ENCODE peak calls at places on chromosomes 12 and 14, in seven cellular contexts. D, I, B, E, X, R and Z are unnamed samples.

GRCh38 chr14:66330218-66330617 is 156.0 kb upstream of the CCDC196 start:
- DNase-seq in E (no peak), B (no peak), X (no peak), D (no peak), I (no peak), R (no peak), Z (no peak)

GRCh38 chr12:54379401-54380201 is 4.9 kb downstream of the ZNF385A start:
- DNase-seq in D (peak; percentile 86), E (peak; percentile 81), X (peak; percentile 85), I (peak; percentile 88), B (peak; percentile 95), R (peak; percentile 84), Z (peak; percentile 93)

GRCh38 chr12:125038976-125039625 is 26.1 kb upstream of the AACS start:
- DNase-seq in R (no peak), D (no peak), E (peak; percentile 12), B (no peak), X (no peak), I (no peak), Z (no peak)

GRCh38 chr14:70655110-70655826 is 13.6 kb downstream of the TTC9 start:
- DNase-seq in B (no peak), I (no peak), X (peak; percentile 53), D (no peak), R (no peak), E (no peak), Z (no peak)

GRCh38 chr12:56657416-56658379 is 11.9 kb upstream of the ATP5F1B start:
- DNase-seq in D (no peak), R (no peak), B (peak; percentile 10), E (peak; percentile 23), X (no peak), I (no peak), Z (peak; percentile 24)

GRCh38 chr14:75182820-75183219 is 6.4 kb upstream of the TMED10 start:
- DNase-seq in X (no peak), D (no peak), B (no peak), I (no peak), R (peak; percentile 63), E (peak; percentile 61), Z (peak; percentile 46)

GRCh38 chr14:72291908-72292688 is 359.9 kb downstream of the RGS6 start:
- DNase-seq in R (peak; percentile 49), I (peak; percentile 63), D (peak; percentile 17), B (no peak), X (no peak), E (peak; percentile 28), Z (no peak)

GRCh38 chr12:128661216-128661550 is 162.6 kb downstream of the SLC15A4 start:
- DNase-seq in X (no peak), R (no peak), I (no peak), B (no peak), D (no peak), E (no peak), Z (no peak)

GRCh38 chr12:54273981-54274380 is 5.9 kb downstream of the CBX5 start:
- DNase-seq in I (no peak), X (no peak), R (peak; percentile 31), E (no peak), B (no peak), D (no peak), Z (no peak)

GRCh38 chr12:55899035-55899434 is 28.7 kb downstream of the PYM1 start:
- DNase-seq in R (peak; percentile 27), X (no peak), D (no peak), E (peak; percentile 82), I (no peak), B (no peak), Z (no peak)

GRCh38 chr12:118330421-118331018 is 42.2 kb downstream of the TAOK3 start:
- DNase-seq in B (no peak), E (no peak), I (no peak), R (peak; percentile 23), D (no peak), X (no peak), Z (no peak)

GRCh38 chr12:105820407-105821140 is 318.2 kb downstream of the NUAK1 start:
- DNase-seq in B (peak; percentile 77), E (peak; percentile 59), I (no peak), X (no peak), R (peak; percentile 77), D (peak; percentile 78), Z (peak; percentile 84)

DNA sequence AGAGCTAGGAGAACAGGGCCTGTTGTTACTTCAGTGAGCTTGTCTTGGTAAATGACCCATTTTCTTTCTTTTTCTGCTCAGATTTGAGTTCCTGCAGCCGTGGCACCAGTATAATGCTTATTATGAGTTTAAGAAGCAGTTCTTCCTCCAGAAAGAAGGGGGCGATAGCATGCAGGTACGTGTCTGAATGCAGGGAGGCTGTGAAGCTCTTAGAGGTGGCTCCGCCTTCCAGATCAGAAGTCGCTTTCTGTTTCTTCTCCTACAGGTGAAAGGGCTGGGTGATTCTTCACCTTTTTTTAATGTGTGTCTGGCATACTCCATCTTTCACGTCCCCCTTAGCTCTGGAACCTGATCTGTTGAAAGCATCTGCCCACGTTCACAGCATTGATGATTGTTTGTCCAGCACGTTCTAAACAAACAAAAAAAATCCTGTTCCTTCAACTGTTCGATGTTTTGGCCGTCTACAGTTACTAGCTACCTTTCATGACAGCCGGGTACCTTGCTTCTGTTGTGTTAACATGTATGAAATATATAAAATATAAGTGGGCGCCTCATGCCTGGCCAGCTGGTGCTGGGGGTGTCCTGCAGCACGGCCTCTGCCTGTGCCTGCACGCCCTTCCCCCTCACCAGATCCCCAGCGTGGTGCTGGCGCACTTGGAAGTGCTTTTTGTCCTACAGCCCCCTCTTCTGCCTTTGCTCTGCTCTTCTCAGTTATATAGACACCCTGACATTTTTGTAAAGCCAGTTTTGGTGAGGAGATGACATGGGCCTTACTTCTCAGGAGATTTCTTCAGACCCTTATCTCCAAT is 44.6 kb downstream of the SFSWAP start:
- DNase-seq in R (no peak), D (no peak), B (no peak), E (peak; percentile 34), I (no peak), X (no peak), Z (no peak)
- H3K4me3 ChIP-seq in R (no peak overlapping the region), D (no peak overlapping the region), B (no peak overlapping the region), E (no peak overlapping the region), I (no peak overlapping the region), X (no peak overlapping the region), Z (no peak overlapping the region)

DNA sequence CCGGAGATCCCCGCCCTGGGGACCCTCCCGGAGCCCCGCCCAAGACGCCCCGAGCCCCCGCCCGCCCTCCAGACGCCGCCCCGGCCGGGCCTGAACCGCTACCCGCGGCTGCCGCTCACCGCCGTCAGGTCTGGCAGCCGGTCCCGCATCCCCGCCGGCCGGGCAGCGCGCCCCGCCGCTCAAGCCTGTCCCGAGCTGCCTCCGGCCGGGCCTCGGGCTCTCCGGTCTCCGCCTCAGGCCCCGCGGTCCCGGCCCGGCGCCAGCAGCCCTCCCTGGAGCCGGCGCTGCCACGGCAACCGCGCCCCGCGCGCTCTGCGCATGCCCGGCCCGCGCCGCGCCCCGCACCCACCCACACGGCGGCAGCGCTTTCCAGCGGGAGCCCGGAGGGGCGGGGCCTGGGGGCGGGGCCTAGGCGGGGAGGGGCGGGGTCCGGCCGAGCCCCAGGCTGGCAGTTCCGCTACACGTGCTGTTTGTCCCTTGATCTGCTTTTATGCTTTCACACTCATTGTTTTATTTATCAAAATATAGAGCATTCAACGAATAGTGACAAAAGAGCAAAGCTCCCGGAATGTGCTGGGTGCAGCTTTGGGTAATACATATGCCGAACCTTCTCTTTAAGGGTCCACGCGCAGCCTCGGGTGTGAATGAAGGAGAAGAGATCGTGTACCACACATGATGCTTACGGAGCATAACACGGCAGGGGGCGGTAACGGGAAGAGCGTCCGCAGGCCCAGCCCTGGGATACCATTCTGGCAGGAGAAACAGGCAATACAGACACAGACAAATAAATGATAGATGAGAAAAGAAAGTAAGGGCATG is at the start of gene STX2:
- DNase-seq in X (peak; percentile 87), B (peak; percentile 88), D (peak; percentile 76), R (peak; percentile 79), E (peak; percentile 75), I (peak; percentile 86), Z (peak; percentile 82)
- H3K4me3 ChIP-seq in X (peak within 1 kb of the TSS; percentile 79), B (peak within 1 kb of the TSS; percentile 86), D (peak within 1 kb of the TSS; percentile 60), R (peak within 1 kb of the TSS; percentile 86), E (peak within 1 kb of the TSS; percentile 86), I (peak within 1 kb of the TSS; percentile 92), Z (peak within 1 kb of the TSS; percentile 96)

DNA sequence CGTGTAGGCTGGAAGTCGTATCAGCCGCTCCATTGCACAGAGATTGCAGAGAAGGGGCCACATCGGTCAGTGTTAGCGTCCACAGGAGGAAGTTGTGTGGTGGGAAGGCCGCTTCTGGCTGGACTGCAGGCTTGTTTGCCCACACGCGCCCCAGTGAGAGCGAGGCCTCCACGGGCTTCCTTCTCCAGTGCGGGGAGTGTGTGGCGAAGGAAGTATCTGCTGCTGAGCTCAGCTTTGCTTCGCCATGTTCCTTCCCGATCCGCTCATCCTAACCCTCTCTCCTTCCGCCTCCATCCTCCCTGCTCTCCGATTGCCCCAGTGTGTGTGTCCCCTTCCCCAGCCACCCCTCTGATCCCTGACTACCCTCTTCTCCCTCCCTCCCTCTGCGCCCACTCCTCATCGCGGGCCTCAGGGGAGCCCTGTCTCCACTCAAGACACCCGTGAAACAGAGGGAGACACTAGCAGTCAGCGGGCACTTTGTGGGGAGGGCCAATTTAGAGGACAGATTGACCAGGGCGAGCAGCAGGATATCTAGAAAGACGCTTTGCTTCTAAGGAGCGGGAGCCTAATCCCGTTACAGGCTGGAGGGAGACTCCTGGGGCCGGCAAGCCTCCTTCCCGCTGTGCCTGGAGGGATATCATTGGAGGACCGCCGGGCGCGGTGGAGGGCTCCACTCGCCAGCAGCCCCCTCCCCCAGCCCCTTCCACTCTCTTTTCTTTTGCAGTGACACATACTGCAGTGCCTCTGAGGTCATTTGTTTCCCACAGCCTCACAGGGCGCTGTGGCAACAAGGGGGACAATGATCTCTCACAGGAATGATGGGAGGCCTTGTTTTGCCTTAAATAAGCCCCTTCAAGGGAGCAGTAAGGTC is 428.8 kb downstream of the ZFP36L1 start:
- DNase-seq in X (no peak), B (no peak), R (peak; percentile 94), D (no peak), I (peak; percentile 92), E (no peak), Z (peak; percentile 62)
- H3K4me3 ChIP-seq in X (no peak overlapping the region), B (no peak overlapping the region), R (no peak overlapping the region), D (no peak overlapping the region), I (peak overlapping the region; percentile 28), E (no peak overlapping the region), Z (no peak overlapping the region)

GRCh38 chr14:99217556-99217955 is 54.4 kb downstream of the BCL11B start:
- DNase-seq in E (no peak), B (no peak), R (no peak), D (no peak), X (no peak), I (no peak), Z (no peak)

GRCh38 chr14:99215277-99215676 is 56.7 kb downstream of the BCL11B start:
- DNase-seq in B (peak; percentile 53), X (no peak), E (peak; percentile 2), I (no peak), R (peak; percentile 97), D (no peak), Z (no peak)

GRCh38 chr14:99214701-99215100 is 57.3 kb downstream of the BCL11B start:
- DNase-seq in D (no peak), E (no peak), I (no peak), R (no peak), X (no peak), B (no peak), Z (no peak)

GRCh38 chr14:99216191-99216590 is 55.8 kb downstream of the BCL11B start:
- DNase-seq in X (no peak), R (no peak), I (no peak), D (no peak), E (no peak), B (no peak), Z (no peak)

DNA sequence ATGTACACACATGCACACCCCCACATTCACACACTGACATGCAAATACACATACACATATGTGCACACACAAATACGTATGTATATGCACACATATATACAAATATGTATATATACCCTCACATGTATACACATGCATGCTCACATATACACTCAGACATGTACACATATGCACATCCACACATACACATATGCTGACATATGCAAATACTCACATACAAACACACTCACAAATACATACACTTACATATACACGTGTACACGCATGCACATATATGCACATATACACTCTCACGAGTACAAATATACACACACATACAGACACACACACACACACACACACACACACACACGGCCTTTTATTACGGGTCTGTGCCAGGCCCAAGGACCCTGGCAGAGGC is 54.9 kb downstream of the BCL11B start:
- DNase-seq in B (no peak), E (no peak), R (no peak), I (no peak), D (no peak), X (no peak), Z (no peak)
- H3K4me3 ChIP-seq in B (no peak overlapping the region), E (no peak overlapping the region), R (no peak overlapping the region), I (no peak overlapping the region), D (no peak overlapping the region), X (peak overlapping the region; percentile 33), Z (no peak overlapping the region)